ENCODE peak calls at places on chromosomes 12 and 14, in eight cellular contexts. M, Z, T, B, V, P, I and L are unnamed samples. For H3K4me1 and H3K36me3, the result is how much of the 10 kb centered on the place peaks cover.

GRCh38 chr12:1398673-1399072 is 195.7 kb downstream of the FBXL14 start:
- DNase-seq in M (no peak), Z (peak), T (no peak), B (no peak), V (no peak), P (no peak), I (no peak), L (peak)

GRCh38 chr12:4269279-4269991 is 4.1 kb upstream of the CCND2 start:
- DNase-seq in M (peak), Z (peak), T (peak), B (peak), V (no peak), P (peak), I (peak), L (peak)

GRCh38 chr14:92668266-92668973 is 80.0 kb downstream of the LGMN start:
- DNase-seq in M (no peak), Z (no peak), T (no peak), B (no peak), V (no peak), P (no peak), I (no peak), L (no peak)

GRCh38 chr12:128729628-128730121 is 94.1 kb downstream of the SLC15A4 start:
- DNase-seq in M (no peak), Z (no peak), T (no peak), B (no peak), V (no peak), P (no peak), I (no peak), L (peak)

GRCh38 chr12:27555928-27556778 is 32.1 kb downstream of the PPFIBP1 start:
- DNase-seq in M (no peak), Z (peak), T (peak), B (no peak), V (no peak), P (peak), I (no peak), L (peak)

GRCh38 chr12:27359578-27360340 is 27.1 kb downstream of the BMAL2 start:
- DNase-seq in M (no peak), Z (no peak), T (no peak), B (no peak), V (no peak), P (no peak), I (no peak), L (peak)

GRCh38 chr14:104536942-104537612 is 42.5 kb upstream of the C14orf180 start:
- DNase-seq in M (no peak), Z (peak), T (no peak), B (no peak), V (no peak), P (peak), I (peak), L (peak)

GRCh38 chr12:46145881-46146280 is 123.0 kb downstream of the SLC38A1 start:
- DNase-seq in M (no peak), Z (no peak), T (no peak), B (no peak), V (no peak), P (no peak), I (no peak), L (no peak)

GRCh38 chr12:49049566-49050224 is 10.9 kb downstream of the KMT2D start:
- DNase-seq in M (no peak), Z (peak), T (peak), B (no peak), V (no peak), P (no peak), I (peak), L (peak)

GRCh38 chr14:74401504-74402241 is 24.3 kb downstream of the SYNDIG1L start:
- DNase-seq in M (peak), Z (peak), T (no peak), B (peak), V (no peak), P (no peak), I (peak), L (peak)

GRCh38 chr14:95564060-95564459 is 29.2 kb downstream of the GLRX5 start:
- DNase-seq in M (no peak), Z (no peak), T (no peak), B (peak), V (no peak), P (no peak), I (no peak), L (peak)

GRCh38 chr14:72966038-72966437 is 39.8 kb downstream of the DCAF4 start:
- DNase-seq in M (no peak), Z (no peak), T (no peak), B (no peak), V (no peak), P (no peak), I (no peak), L (no peak)

GRCh38 chr12:46342562-46343033 is 30.0 kb downstream of the SLC38A2 start:
- DNase-seq in M (peak), Z (peak), T (peak), B (no peak), V (no peak), P (peak), I (no peak), L (peak)

GRCh38 chr12:54452628-54453027 is 20.8 kb downstream of the GTSF1 start:
- DNase-seq in M (no peak), Z (no peak), T (no peak), B (no peak), V (no peak), P (no peak), I (no peak), L (no peak)

GRCh38 chr14:95474941-95475340 is 41.5 kb downstream of the SYNE3 start:
- DNase-seq in M (no peak), Z (no peak), T (no peak), B (no peak), V (no peak), P (no peak), I (peak), L (no peak)

GRCh38 chr14:95515523-95516517 is 630 bp downstream of the SYNE3 start:
- DNase-seq in M (peak), Z (peak), T (peak), B (peak), V (no peak), P (peak), I (peak), L (peak)

GRCh38 chr14:54776361-54777001 is 126.1 kb downstream of the GCH1 start:
- DNase-seq in M (no peak), Z (peak), T (no peak), B (peak), V (no peak), P (peak), I (peak), L (peak)

GRCh38 chr12:15852383-15852782 is 29.8 kb upstream of the STRAP start:
- DNase-seq in M (no peak), Z (peak), T (no peak), B (no peak), V (no peak), P (peak), I (no peak), L (peak)

GRCh38 chr12:17928708-17929366 is 161.2 kb downstream of the RERGL start:
- DNase-seq in M (no peak), Z (no peak), T (peak), B (no peak), V (no peak), P (peak), I (no peak), L (peak)

GRCh38 chr12:31629756-31630732 is 29.4 kb upstream of the ETFBKMT start:
- DNase-seq in M (no peak), Z (peak), T (peak), B (peak), V (no peak), P (no peak), I (peak), L (peak)

GRCh38 chr14:52840916-52841315 is 49.5 kb upstream of the GNPNAT1 start:
- DNase-seq in M (no peak), Z (peak), T (no peak), B (no peak), V (no peak), P (peak), I (no peak), L (peak)

GRCh38 chr12:119446459-119446858 is 111.9 kb downstream of the CCDC60 start:
- DNase-seq in M (no peak), Z (no peak), T (no peak), B (no peak), V (no peak), P (no peak), I (no peak), L (peak)

GRCh38 chr12:1837541-1838206 is 17.3 kb downstream of the LRTM2 start:
- DNase-seq in M (no peak), Z (peak), T (peak), B (no peak), V (no peak), P (no peak), I (peak), L (no peak)

GRCh38 chr14:36817071-36817930 is 155.6 kb downstream of the PAX9 start:
- DNase-seq in M (no peak), Z (no peak), T (no peak), B (no peak), V (no peak), P (no peak), I (no peak), L (no peak)

GRCh38 chr14:75518625-75519024 is 3.6 kb upstream of the BATF start:
- DNase-seq in M (no peak), Z (no peak), T (peak), B (no peak), V (peak), P (no peak), I (no peak), L (peak)

GRCh38 chr12:49515266-49515665 is 23.6 kb upstream of the KCNH3 start:
- DNase-seq in M (no peak), Z (peak), T (peak), B (no peak), V (no peak), P (peak), I (no peak), L (peak)

GRCh38 chr12:6772729-6773661 is 675 bp downstream of the LAG3 start:
- DNase-seq in M (no peak), Z (no peak), T (no peak), B (no peak), V (no peak), P (no peak), I (no peak), L (no peak)

GRCh38 chr12:48853228-48853688 is 1.3 kb upstream of the DDX23 start:
- DNase-seq in M (peak), Z (peak), T (peak), B (peak), V (peak), P (peak), I (peak), L (peak)

GRCh38 chr12:2667716-2668440 is 126.9 kb upstream of the FKBP4 start:
- DNase-seq in M (no peak), Z (no peak), T (no peak), B (no peak), V (no peak), P (no peak), I (peak), L (no peak)

GRCh38 chr12:39887824-39888223 is 218.1 kb downstream of the SLC2A13 start:
- DNase-seq in M (no peak), Z (no peak), T (no peak), B (no peak), V (no peak), P (no peak), I (no peak), L (no peak)

GRCh38 chr14:23182372-23183014 is 967 bp downstream of the SLC7A8 start:
- DNase-seq in M (no peak), Z (no peak), T (peak), B (no peak), V (no peak), P (peak), I (no peak), L (peak)

GRCh38 chr14:61183486-61183885 is 97.7 kb downstream of the TMEM30B start:
- DNase-seq in M (no peak), Z (no peak), T (peak), B (no peak), V (no peak), P (no peak), I (no peak), L (peak)

GRCh38 chr12:23559268-23559753 is 390.2 kb downstream of the SOX5 start:
- DNase-seq in M (no peak), Z (peak), T (no peak), B (no peak), V (no peak), P (no peak), I (no peak), L (no peak)

GRCh38 chr12:22083167-22083566 is 37.1 kb downstream of the CMAS start:
- DNase-seq in M (peak), Z (peak), T (peak), B (no peak), V (no peak), P (peak), I (no peak), L (peak)

GRCh38 chr12:42213023-42213422 is 25.0 kb downstream of the YAF2 start:
- DNase-seq in M (no peak), Z (no peak), T (peak), B (no peak), V (no peak), P (peak), I (no peak), L (no peak)

GRCh38 chr14:24311837-24312615 is 724 bp downstream of the LTB4R start:
- DNase-seq in M (no peak), Z (no peak), T (no peak), B (no peak), V (no peak), P (no peak), I (no peak), L (peak)

GRCh38 chr12:118164798-118165486 is 29.0 kb downstream of the PEBP1 start:
- DNase-seq in M (no peak), Z (peak), T (peak), B (no peak), V (peak), P (no peak), I (no peak), L (peak)

GRCh38 chr14:99564256-99564902 is 39.6 kb downstream of the CCDC85C start:
- DNase-seq in M (no peak), Z (peak), T (peak), B (peak), V (no peak), P (no peak), I (no peak), L (peak)
- H3K4me1 ChIP-seq in M (under half), Z (half or more), T (under half), B (half or more), V (under half), P (under half), I (half or more), L (under half)

GRCh38 chr12:57093412-57094193 is 4.7 kb downstream of the NAB2 start:
- DNase-seq in M (peak), Z (peak), T (peak), B (peak), V (no peak), P (peak), I (peak), L (peak)
- H3K36me3 ChIP-seq in M (under half), Z (half or more), T (under half), B (under half), V (under half), P (under half), I (under half), L (under half)

DNA sequence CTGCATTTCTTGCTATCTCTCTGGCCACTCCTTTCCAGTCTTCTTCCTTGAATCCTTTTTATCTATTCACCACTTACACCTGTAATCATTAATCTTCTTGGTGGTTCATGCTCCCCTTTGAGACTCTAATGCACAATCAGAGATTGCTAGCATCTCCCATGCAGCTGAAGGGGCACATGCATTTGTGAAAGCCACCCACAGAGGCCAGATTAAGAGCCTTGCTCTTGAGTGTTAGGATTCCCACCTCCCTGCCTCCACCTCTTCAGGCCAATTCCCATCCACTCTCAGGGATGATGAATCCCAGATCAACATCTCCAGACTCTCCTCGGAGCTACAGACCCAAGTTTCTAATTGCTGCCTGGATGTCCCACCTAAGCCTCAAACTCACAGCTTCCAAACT is 19.4 kb upstream of the KRT18 start:
- DNase-seq in M (no peak), Z (no peak), T (no peak), B (no peak), V (no peak), P (no peak), I (no peak), L (no peak)
- H3K27ac ChIP-seq in M (no peak), Z (no peak), T (no peak), B (no peak), V (no peak), P (no peak), I (no peak), L (no peak)

GRCh38 chr14:68686212-68686478 is 106.7 kb downstream of the ZFP36L1 start:
- DNase-seq in M (no peak), Z (no peak), T (no peak), B (no peak), V (no peak), P (no peak), I (no peak), L (no peak)

GRCh38 chr14:68689426-68689825 is 103.4 kb downstream of the ZFP36L1 start:
- DNase-seq in M (no peak), Z (no peak), T (no peak), B (no peak), V (no peak), P (no peak), I (no peak), L (no peak)

GRCh38 chr14:68686724-68687123 is 106.1 kb downstream of the ZFP36L1 start:
- DNase-seq in M (no peak), Z (no peak), T (no peak), B (no peak), V (no peak), P (no peak), I (no peak), L (no peak)

GRCh38 chr14:68688872-68689371 is 103.9 kb downstream of the ZFP36L1 start:
- DNase-seq in M (no peak), Z (peak), T (no peak), B (no peak), V (no peak), P (no peak), I (no peak), L (peak)

GRCh38 chr14:68687746-68688145 is 105.1 kb downstream of the ZFP36L1 start:
- DNase-seq in M (no peak), Z (peak), T (no peak), B (no peak), V (no peak), P (peak), I (no peak), L (peak)
- H3K4me1 ChIP-seq in M (under half), Z (under half), T (under half), B (under half), V (under half), P (half or more), I (under half), L (half or more)

GRCh38 chr12:25121916-25122315 is 73.0 kb downstream of the DNAI7 start:
- DNase-seq in M (no peak), Z (no peak), T (peak), B (no peak), V (no peak), P (peak), I (no peak), L (peak)

GRCh38 chr12:25123126-25123525 is 71.8 kb downstream of the DNAI7 start:
- DNase-seq in M (no peak), Z (no peak), T (no peak), B (no peak), V (no peak), P (peak), I (no peak), L (no peak)

GRCh38 chr12:25130741-25131188 is 64.2 kb downstream of the DNAI7 start:
- DNase-seq in M (peak), Z (peak), T (peak), B (no peak), V (no peak), P (peak), I (no peak), L (peak)

GRCh38 chr12:25124493-25124892 is 70.5 kb downstream of the DNAI7 start:
- DNase-seq in M (no peak), Z (no peak), T (no peak), B (no peak), V (no peak), P (peak), I (no peak), L (no peak)

DNA sequence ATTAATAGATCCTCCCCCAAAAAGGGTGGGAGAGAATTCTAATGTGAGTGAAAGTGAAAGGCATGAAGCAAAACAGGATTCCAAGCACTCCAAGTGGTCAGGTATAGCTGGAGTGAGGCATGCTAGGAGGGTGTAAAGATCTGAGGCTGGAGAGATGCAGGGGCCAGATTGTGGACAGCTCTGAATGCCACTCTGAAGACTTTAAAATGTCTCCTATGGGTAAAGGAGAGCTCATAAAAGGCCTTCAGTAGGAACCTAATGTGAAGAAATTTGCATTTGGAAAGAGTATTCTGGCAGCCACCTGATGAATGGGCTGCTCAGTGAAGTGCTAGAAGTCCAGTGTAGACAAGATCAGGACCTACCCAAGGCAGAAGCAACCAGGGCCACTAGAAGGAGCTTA is 68.9 kb downstream of the DNAI7 start:
- DNase-seq in M (no peak), Z (no peak), T (no peak), B (no peak), V (no peak), P (no peak), I (no peak), L (no peak)
- H3K36me3 ChIP-seq in M (under half), Z (under half), T (under half), B (under half), V (under half), P (under half), I (under half), L (under half)

DNA sequence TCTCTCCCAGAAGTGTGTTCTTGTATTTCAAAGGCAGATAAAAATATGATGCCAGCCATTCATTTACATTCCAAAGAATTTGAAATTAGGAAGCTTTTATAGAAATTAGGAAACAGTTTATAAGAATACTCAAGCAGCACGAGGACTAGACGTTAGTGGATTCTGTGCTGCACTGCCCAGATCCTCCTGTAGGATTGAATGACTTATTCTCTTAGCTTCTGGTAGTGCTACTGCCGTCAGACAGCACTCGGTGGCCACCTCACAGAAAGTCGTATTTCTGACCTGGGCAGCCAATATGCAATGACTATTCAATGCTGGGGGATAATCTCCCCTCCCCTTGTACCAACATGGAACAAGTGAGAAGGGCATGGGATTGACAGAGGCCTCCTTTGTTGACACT is 326.4 kb downstream of the RPL10L start:
- DNase-seq in M (no peak), Z (no peak), T (no peak), B (no peak), V (no peak), P (no peak), I (no peak), L (no peak)
- H3K27ac ChIP-seq in M (no peak), Z (no peak), T (no peak), B (no peak), V (no peak), P (no peak), I (no peak), L (no peak)

GRCh38 chr12:123094349-123095073 is 56.4 kb downstream of the PITPNM2 start:
- DNase-seq in M (no peak), Z (peak), T (no peak), B (peak), V (no peak), P (peak), I (no peak), L (peak)
- H3K4me1 ChIP-seq in M (under half), Z (under half), T (under half), B (half or more), V (under half), P (under half), I (under half), L (under half)